ENCODE peak calls at places on chromosomes 3 and 15, in nine cellular contexts. Y, G, C, R, F, D, J, I and N are unnamed samples.

GRCh38 chr3:73552700-73553099 is 72.0 kb downstream of the PDZRN3 start:
- ATAC-seq in Y (no peak), G (no peak), C (peak; percentile 71), R (no peak), F (no peak), D (no peak), J (no peak), I (peak; percentile 86), N (no peak)

GRCh38 chr3:169780738-169781137 is 7.5 kb downstream of the MYNN start:
- ATAC-seq in Y (no peak), G (peak; percentile 69), C (no peak), R (no peak), F (no peak), D (no peak), J (no peak), I (no peak), N (no peak)

GRCh38 chr3:190289989-190290388 is 32.3 kb downstream of the CLDN1 start:
- ATAC-seq in Y (no peak), G (no peak), C (no peak), R (no peak), F (peak; percentile 79), D (no peak), J (no peak), I (no peak), N (no peak)

GRCh38 chr3:64427671-64428070 is 202.4 kb upstream of the PRICKLE2 start:
- ATAC-seq in Y (no peak), G (no peak), C (no peak), R (no peak), F (no peak), D (no peak), J (no peak), I (no peak), N (no peak)

GRCh38 chr15:90044916-90045371 is 43.8 kb downstream of the ZNF710 start:
- ATAC-seq in Y (no peak), G (no peak), C (no peak), R (no peak), F (no peak), D (no peak), J (no peak), I (no peak), N (no peak)

GRCh38 chr3:109072208-109072607 is 45.7 kb downstream of the MORC1 start:
- ATAC-seq in Y (no peak), G (no peak), C (no peak), R (peak; percentile 11), F (peak; percentile 89), D (no peak), J (no peak), I (no peak), N (no peak)

GRCh38 chr15:48693474-48693873 is 48.0 kb upstream of the FBN1 start:
- ATAC-seq in Y (no peak), G (no peak), C (peak; percentile 36), R (peak; percentile 39), F (no peak), D (no peak), J (no peak), I (no peak), N (no peak)

GRCh38 chr3:87167634-87168456 is 59.3 kb upstream of the CHMP2B start:
- ATAC-seq in Y (no peak), G (peak; percentile 55), C (peak; percentile 51), R (no peak), F (peak; percentile 78), D (peak; percentile 76), J (peak; percentile 61), I (no peak), N (no peak)

GRCh38 chr3:182962162-182962561 is 18.2 kb downstream of the DCUN1D1 start:
- ATAC-seq in Y (no peak), G (peak; percentile 71), C (peak; percentile 17), R (peak; percentile 64), F (peak; percentile 14), D (no peak), J (no peak), I (peak; percentile 90), N (peak; percentile 87)

GRCh38 chr15:92906563-92907081 is 6.5 kb downstream of the CHD2 start:
- ATAC-seq in Y (no peak), G (peak; percentile 56), C (no peak), R (no peak), F (peak; percentile 61), D (peak; percentile 18), J (no peak), I (peak; percentile 13), N (no peak)

GRCh38 chr15:99410477-99410876 is 155.3 kb upstream of the MEF2A start:
- ATAC-seq in Y (no peak), G (no peak), C (no peak), R (no peak), F (no peak), D (no peak), J (no peak), I (no peak), N (no peak)

GRCh38 chr15:41852736-41853135 is 14.1 kb downstream of the PLA2G4B start:
- ATAC-seq in Y (no peak), G (peak; percentile 11), C (no peak), R (no peak), F (no peak), D (no peak), J (peak; percentile 17), I (no peak), N (no peak)

GRCh38 chr3:45967724-45968123 is 24.5 kb downstream of the CXCR6 start:
- ATAC-seq in Y (no peak), G (no peak), C (no peak), R (peak; percentile 47), F (no peak), D (no peak), J (no peak), I (peak; percentile 77), N (no peak)

GRCh38 chr3:10334461-10334860 is 13.5 kb upstream of the SEC13 start:
- ATAC-seq in Y (no peak), G (peak; percentile 83), C (peak; percentile 81), R (no peak), F (peak; percentile 27), D (peak; percentile 84), J (peak; percentile 64), I (peak; percentile 93), N (no peak)

GRCh38 chr15:93451822-93452221 is 362.8 kb upstream of the RGMA start:
- ATAC-seq in Y (no peak), G (no peak), C (no peak), R (no peak), F (no peak), D (no peak), J (no peak), I (no peak), N (peak; percentile 39)

GRCh38 chr3:115165701-115166100 is 18.6 kb upstream of the ZBTB20 start:
- ATAC-seq in Y (no peak), G (no peak), C (no peak), R (no peak), F (no peak), D (no peak), J (no peak), I (no peak), N (no peak)

GRCh38 chr3:165185707-165186327 is 10.4 kb downstream of the SLITRK3 start:
- ATAC-seq in Y (no peak), G (peak; percentile 87), C (peak; percentile 92), R (peak; percentile 69), F (peak; percentile 98), D (peak; percentile 100), J (peak; percentile 99), I (peak; percentile 60), N (peak; percentile 81)

GRCh38 chr3:179421500-179421899 is 29.8 kb downstream of the GNB4 start:
- ATAC-seq in Y (no peak), G (peak; percentile 71), C (peak; percentile 64), R (peak; percentile 89), F (no peak), D (no peak), J (no peak), I (peak; percentile 61), N (peak; percentile 36)

GRCh38 chr15:96351801-96352593 is 21.5 kb downstream of the NR2F2 start:
- ATAC-seq in Y (no peak), G (no peak), C (no peak), R (no peak), F (peak; percentile 32), D (no peak), J (no peak), I (no peak), N (peak; percentile 5)
- TF ChIP-seq POLR2A in Y (no peak), G (no peak), C (no peak), R (no peak), F (no peak), D (no peak), J (no peak), I (no peak), N (no peak)

DNA sequence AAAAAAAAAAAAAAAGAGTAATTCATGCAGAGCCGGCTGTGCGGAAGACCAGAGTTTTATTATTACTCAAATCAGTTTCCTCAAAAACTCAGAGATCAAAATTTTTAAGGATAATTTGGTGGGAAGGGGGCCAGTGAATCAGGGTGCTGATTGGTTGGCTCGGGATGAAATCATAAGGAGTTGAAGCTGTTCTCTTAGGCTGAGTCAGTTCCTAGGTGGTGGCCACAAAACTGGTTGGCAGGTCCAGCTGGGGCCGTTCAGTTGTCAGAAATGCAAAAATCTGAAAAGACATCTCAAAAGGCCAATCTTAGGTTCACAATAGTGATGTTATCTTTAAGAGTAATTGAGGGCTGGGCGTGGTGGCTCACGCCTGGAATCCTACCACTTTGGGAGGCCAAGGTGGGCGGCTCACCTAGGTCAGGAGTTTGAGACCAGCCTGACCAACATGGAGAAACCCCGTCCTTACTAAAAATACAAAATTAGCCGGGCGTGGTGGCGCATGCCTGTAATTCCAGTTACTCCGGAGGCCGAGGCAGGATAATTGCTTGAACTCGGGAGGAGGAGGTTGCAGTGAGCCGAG is 2.3 kb upstream of the ZNF589 start:
- ATAC-seq in Y (no peak), G (no peak), C (no peak), R (no peak), F (no peak), D (no peak), J (no peak), I (no peak), N (no peak)
- TF ChIP-seq POLR2A in Y (no peak), G (no peak), C (no peak), R (no peak), F (no peak), D (no peak), J (no peak), I (no peak), N (no peak)

GRCh38 chr15:78565097-78565950 is at the start of gene CHRNA5:
- ATAC-seq in Y (peak; percentile 94), G (peak; percentile 96), C (peak; percentile 97), R (peak; percentile 99), F (peak; percentile 94), D (peak; percentile 94), J (peak; percentile 91), I (peak; percentile 86), N (peak; percentile 99)
- TF ChIP-seq POLR2A in Y (no peak), G (peak; percentile 77), C (no peak), R (no peak), F (peak; percentile 80), D (peak; percentile 79), J (peak; percentile 79), I (peak; percentile 28), N (no peak)

GRCh38 chr15:60396964-60397771 is 618 bp downstream of the ANXA2 start:
- ATAC-seq in Y (peak; percentile 77), G (peak; percentile 85), C (peak; percentile 39), R (peak; percentile 66), F (peak; percentile 87), D (peak; percentile 43), J (no peak), I (peak; percentile 70), N (peak; percentile 52)
- TF ChIP-seq POLR2A in Y (peak; percentile 49), G (peak; percentile 61), C (no peak), R (no peak), F (no peak), D (no peak), J (no peak), I (peak; percentile 58), N (no peak)

GRCh38 chr15:53367740-53368139 is 391.7 kb downstream of the WDR72 start:
- ATAC-seq in Y (no peak), G (no peak), C (no peak), R (no peak), F (no peak), D (no peak), J (no peak), I (no peak), N (no peak)
- TF ChIP-seq POLR2A in Y (no peak), G (no peak), C (no peak), R (no peak), F (no peak), D (no peak), J (no peak), I (no peak), N (no peak)